ENCODE peak calls at places on chromosomes 5 and 9, in seven cellular contexts. H is Calu3; Z is fibroblast of the aortic adventitia; F is activated T-helper 9 cell treated with anti-CD3 and anti-CD28 coated beads, Interleukin-2, amount 50 U/mL, for 16 hours; A is NCI-H1092; Y is psoas muscle; B is DMS153. V is an unnamed sample.

GRCh38 chr5:169576181-169576598 is 7.4 kb upstream of the SPDL1 start:
- DNase-seq in Y (no peak), F (no peak), B (no peak), A (no peak), Z (peak), H (no peak), V (peak)

GRCh38 chr9:37061763-37062162 is 27.7 kb upstream of the PAX5 start:
- DNase-seq in A (no peak), Z (peak), B (no peak), Y (no peak), F (no peak), H (no peak), V (peak)

GRCh38 chr5:35159370-35159742 is 70.9 kb downstream of the PRLR start:
- DNase-seq in Y (peak), F (no peak), H (no peak), A (no peak), B (no peak), Z (no peak), V (no peak)

GRCh38 chr5:58239731-58240130 is 220.2 kb downstream of the PLK2 start:
- DNase-seq in F (no peak), B (no peak), H (no peak), A (no peak), Y (no peak), Z (no peak), V (no peak)

GRCh38 chr5:151319334-151319733 is 15.8 kb upstream of the SLC36A3 start:
- DNase-seq in B (no peak), Z (peak), F (no peak), H (peak), Y (peak), A (no peak), V (peak)

GRCh38 chr9:137222190-137223077 is at the start of gene RNF208:
- DNase-seq in B (no peak), A (no peak), H (no peak), Y (no peak), F (no peak), Z (no peak), V (peak)

GRCh38 chr9:215631-216155 is 1.0 kb downstream of the DOCK8 start:
- DNase-seq in Y (no peak), B (no peak), H (no peak), Z (no peak), F (no peak), A (no peak), V (no peak)

GRCh38 chr5:757931-758697 is 26.4 kb downstream of the ZDHHC11B start:
- DNase-seq in Y (peak), H (peak), A (no peak), Z (no peak), B (peak), F (no peak), V (no peak)

GRCh38 chr9:113481176-113481805 is 17.8 kb downstream of the RGS3 start:
- DNase-seq in A (peak), H (no peak), B (peak), F (no peak), Y (no peak), Z (peak), V (no peak)

GRCh38 chr5:121968910-121969607 is 7.3 kb downstream of the SRFBP1 start:
- DNase-seq in Y (no peak), H (peak), F (no peak), B (no peak), A (no peak), Z (peak), V (peak)

GRCh38 chr5:26121343-26121742 is 917.0 kb downstream of the CDH9 start:
- DNase-seq in H (no peak), Z (no peak), B (peak), Y (no peak), F (no peak), A (peak), V (no peak)

GRCh38 chr5:27748847-27749246 is 710.5 kb upstream of the CDH9 start:
- DNase-seq in Z (no peak), A (no peak), Y (no peak), F (no peak), H (no peak), B (no peak), V (no peak)

GRCh38 chr5:168529361-168530234 is 493 bp downstream of the FBLL1 start:
- DNase-seq in H (peak), B (no peak), Y (no peak), Z (no peak), A (no peak), F (no peak), V (no peak)

GRCh38 chr9:38689678-38690077 is 30.3 kb downstream of the FAM240B start:
- DNase-seq in A (peak), Z (peak), B (peak), Y (no peak), H (no peak), F (no peak), V (no peak)

GRCh38 chr9:35538361-35539234 is 48.7 kb downstream of the RUSC2 start:
- DNase-seq in A (no peak), F (no peak), Y (peak), Z (peak), B (no peak), H (no peak), V (peak)

GRCh38 chr9:76552751-76553150 is 93.8 kb downstream of the GCNT1 start:
- DNase-seq in B (no peak), Y (no peak), H (no peak), F (no peak), A (no peak), Z (no peak), V (no peak)

GRCh38 chr5:132850066-132850465 is 16.2 kb downstream of the GDF9 start:
- DNase-seq in Z (no peak), F (no peak), H (no peak), A (no peak), B (no peak), Y (no peak), V (peak)

GRCh38 chr9:129617167-129617566 is 3.7 kb downstream of the C9orf50 start:
- DNase-seq in Y (no peak), A (no peak), H (peak), B (no peak), F (no peak), Z (peak), V (peak)

GRCh38 chr9:133406480-133407307 is 11.1 kb downstream of the REXO4 start:
- DNase-seq in H (peak), F (peak), A (peak), B (peak), Z (peak), Y (peak), V (peak)

GRCh38 chr5:176843673-176844072 is 33.3 kb downstream of the UNC5A start:
- DNase-seq in Z (no peak), F (no peak), Y (no peak), B (no peak), A (no peak), H (no peak), V (no peak)

GRCh38 chr9:28832168-28832567 is 1258.9 kb upstream of the C9orf72 start:
- DNase-seq in H (no peak), F (no peak), B (no peak), A (no peak), Z (no peak), Y (no peak), V (no peak)

GRCh38 chr9:135290566-135290965 is 189.0 kb upstream of the PPP1R26 start:
- DNase-seq in A (no peak), B (no peak), Y (peak), Z (no peak), H (no peak), F (no peak), V (no peak)

GRCh38 chr9:123111977-123112869 is 78.8 kb downstream of the GPR21 start:
- DNase-seq in Z (no peak), B (peak), F (no peak), Y (no peak), A (no peak), H (no peak), V (no peak)

GRCh38 chr5:139678751-139679750 is 30.9 kb downstream of the CXXC5 start:
- DNase-seq in H (no peak), F (no peak), Y (peak), Z (peak), B (no peak), A (no peak), V (no peak)

GRCh38 chr9:1005043-1005667 is 28.7 kb downstream of the DMRT3 start:
- DNase-seq in Y (no peak), A (peak), H (peak), F (no peak), Z (peak), B (no peak), V (peak)

GRCh38 chr5:87755378-87755777 is 342.6 kb upstream of the CCNH start:
- DNase-seq in F (no peak), A (no peak), Z (no peak), Y (no peak), B (no peak), H (no peak), V (no peak)

GRCh38 chr9:83544002-83544698 is 5.9 kb upstream of the FRMD3 start:
- DNase-seq in F (no peak), H (peak), Y (peak), Z (peak), B (peak), A (peak), V (peak)

GRCh38 chr5:115457985-115458384 is 86.6 kb downstream of the FEM1C start:
- DNase-seq in F (no peak), Z (no peak), Y (no peak), B (no peak), H (peak), A (no peak), V (no peak)

GRCh38 chr5:126055348-126055729 is 367.9 kb upstream of the GRAMD2B start:
- DNase-seq in Y (no peak), F (no peak), Z (no peak), A (peak), B (peak), H (no peak), V (no peak)

GRCh38 chr5:102539598-102539997 is 40.8 kb upstream of the SLCO6A1 start:
- DNase-seq in Z (no peak), B (no peak), A (no peak), H (peak), Y (no peak), F (no peak), V (peak)

GRCh38 chr5:61159841-61160240 is 2.4 kb downstream of the SMIM15 start:
- DNase-seq in H (no peak), Y (no peak), A (no peak), F (no peak), B (no peak), Z (peak), V (no peak)